ENCODE peak calls at places on chromosomes 16 and 17, in ten cellular contexts. E is osteocyte, F is Calu3, R is neural crest cell, S is glutamatergic neuron, M is transverse colon, U is fibroblast of mammary gland, D is Peyer's patch, H is natural killer cell, K is foreskin fibroblast. L is an unnamed sample.
A peak's percentile ranks its signal among the peaks of the same experiment; 100 is the strongest.

GRCh38 chr17:74677558-74678466 is 34.9 kb downstream of the CD300LF start:
- DNase-seq in D (no peak), K (peak; percentile 14), E (no peak), U (peak; percentile 27), S (peak; percentile 62), M (no peak), H (no peak), F (no peak), R (no peak), L (no peak)

GRCh38 chr17:13030459-13031305 is 12.9 kb upstream of the ELAC2 start:
- DNase-seq in R (peak; percentile 69), K (peak; percentile 81), U (peak; percentile 65), S (peak; percentile 38), M (peak; percentile 15), H (peak; percentile 25), E (no peak), F (peak; percentile 36), D (peak; percentile 72), L (no peak)

GRCh38 chr17:77531002-77531401 is 390.2 kb downstream of the SEC14L1 start:
- DNase-seq in E (no peak), D (no peak), H (no peak), R (no peak), F (no peak), M (no peak), S (no peak), U (no peak), K (no peak), L (no peak)

GRCh38 chr16:57539072-57539796 is 2.9 kb upstream of the CCDC102A start:
- DNase-seq in E (no peak), H (no peak), F (no peak), U (peak; percentile 5), K (no peak), R (no peak), M (no peak), D (no peak), S (no peak), L (no peak)

GRCh38 chr17:60416368-60416925 is 5.8 kb upstream of the CHCT1 start:
- DNase-seq in H (no peak), D (no peak), S (no peak), K (no peak), R (no peak), E (no peak), F (no peak), M (no peak), U (no peak), L (no peak)

GRCh38 chr16:10255728-10256127 is 73.5 kb upstream of the GRIN2A start:
- DNase-seq in F (no peak), D (no peak), R (no peak), U (no peak), K (no peak), M (no peak), E (no peak), H (no peak), S (no peak), L (no peak)

GRCh38 chr17:80254396-80255241 is 6.0 kb upstream of the RNF213 start:
- DNase-seq in D (peak; percentile 70), S (no peak), R (no peak), E (no peak), K (peak; percentile 92), F (peak; percentile 67), U (peak; percentile 88), M (peak; percentile 70), H (no peak), L (peak; percentile 73)

GRCh38 chr16:64866026-64866425 is 255.8 kb downstream of the CDH11 start:
- DNase-seq in M (no peak), D (no peak), U (no peak), R (no peak), F (no peak), S (no peak), H (no peak), E (no peak), K (no peak), L (no peak)

GRCh38 chr17:9842057-9842758 is 16.5 kb downstream of the GLP2R start:
- DNase-seq in R (no peak), U (peak; percentile 80), M (peak; percentile 52), F (no peak), E (no peak), K (peak; percentile 2), D (peak; percentile 54), H (no peak), S (no peak), L (no peak)

GRCh38 chr17:57940217-57940616 is 15.0 kb downstream of the CUEDC1 start:
- DNase-seq in D (no peak), H (no peak), K (no peak), R (no peak), S (no peak), M (no peak), E (no peak), F (no peak), U (no peak), L (no peak)

GRCh38 chr16:19879241-19879792 is 5.3 kb downstream of the GPRC5B start:
- DNase-seq in U (no peak), K (no peak), F (peak; percentile 35), H (no peak), M (no peak), R (no peak), S (peak; percentile 65), E (no peak), D (no peak), L (peak; percentile 11)

GRCh38 chr17:75819723-75820410 is 24.3 kb downstream of the UNC13D start:
- DNase-seq in D (no peak), F (no peak), M (no peak), E (no peak), H (no peak), S (no peak), R (no peak), K (no peak), U (no peak), L (no peak)

GRCh38 chr17:75820411-75821080 is 23.7 kb downstream of the UNC13D start:
- DNase-seq in S (no peak), K (no peak), D (no peak), F (no peak), M (no peak), H (no peak), E (no peak), R (no peak), U (no peak), L (no peak)

GRCh38 chr17:75818326-75818885 is 25.8 kb downstream of the UNC13D start:
- DNase-seq in S (no peak), M (no peak), U (no peak), R (no peak), E (no peak), F (no peak), K (no peak), H (no peak), D (no peak), L (no peak)

GRCh38 chr17:75817571-75817970 is 26.6 kb downstream of the UNC13D start:
- DNase-seq in K (no peak), D (no peak), E (no peak), H (no peak), U (no peak), R (no peak), M (no peak), S (no peak), F (no peak), L (no peak)

DNA sequence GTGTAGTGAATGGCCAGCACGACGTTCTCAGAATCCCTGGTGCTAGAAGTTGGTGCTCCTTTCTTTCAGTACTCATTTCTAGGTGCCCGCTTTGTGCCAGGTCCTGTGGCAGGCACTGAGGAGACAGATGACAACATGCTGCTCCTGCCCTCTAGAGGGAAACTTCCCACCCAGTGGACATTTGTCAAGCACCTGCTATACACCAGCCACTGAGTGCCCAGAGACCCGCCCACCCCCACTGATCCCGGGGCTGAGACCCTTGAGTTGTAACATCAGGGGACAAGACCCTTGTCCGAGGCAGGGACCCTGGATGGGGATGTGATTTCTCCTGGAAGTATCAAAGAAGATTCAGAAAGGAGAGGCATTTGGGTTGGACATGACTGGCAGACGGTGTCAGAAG is 25.1 kb downstream of the UNC13D start:
- DNase-seq in F (no peak), K (no peak), M (no peak), E (no peak), R (no peak), U (no peak), S (no peak), D (no peak), H (no peak), L (no peak)
- TF ChIP-seq CTCF in F (no peak), K (no peak), M (no peak), E (no peak), R (no peak), U (no peak), S (no peak), D (no peak), H (no peak), L (no peak)

DNA sequence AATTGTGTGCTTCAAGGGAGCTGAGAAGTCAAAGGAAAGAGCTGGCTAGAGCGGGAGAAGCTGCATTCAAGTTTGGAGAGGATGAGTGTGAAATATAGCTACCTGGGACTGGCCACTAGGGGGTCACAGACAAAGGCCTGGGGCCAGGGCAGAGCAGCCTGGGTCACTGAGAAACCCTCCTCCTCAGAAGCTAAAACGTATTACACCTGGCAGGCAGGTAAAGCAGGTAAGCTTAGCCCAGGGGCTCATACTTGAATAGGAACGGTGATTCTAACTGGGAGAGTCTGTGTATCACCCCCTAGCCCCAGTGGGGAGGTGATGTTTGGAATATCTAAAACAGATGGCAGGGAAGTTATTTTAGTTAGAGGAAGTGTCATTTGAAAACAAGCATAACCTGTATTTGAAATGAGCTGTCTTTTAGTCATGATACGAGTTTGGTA is 6.8 kb downstream of the KRT37 start:
- DNase-seq in E (no peak), U (no peak), S (no peak), F (peak; percentile 72), H (no peak), M (no peak), D (no peak), R (no peak), K (peak; percentile 29), L (peak; percentile 65)
- TF ChIP-seq CTCF in E (peak; percentile 20), U (peak; percentile 33), S (peak; percentile 17), F (peak; percentile 91), H (peak; percentile 15), M (no peak), D (peak; percentile 35), R (peak; percentile 66), K (peak; percentile 15), L (peak; percentile 71)

GRCh38 chr16:61814716-61815347 is 221.4 kb downstream of the CDH8 start:
- DNase-seq in S (no peak), F (no peak), H (no peak), R (no peak), U (no peak), K (no peak), D (no peak), E (no peak), M (no peak), L (no peak)
- TF ChIP-seq CTCF in S (no peak), F (no peak), H (no peak), R (no peak), U (no peak), K (no peak), D (no peak), E (no peak), M (no peak), L (no peak)

DNA sequence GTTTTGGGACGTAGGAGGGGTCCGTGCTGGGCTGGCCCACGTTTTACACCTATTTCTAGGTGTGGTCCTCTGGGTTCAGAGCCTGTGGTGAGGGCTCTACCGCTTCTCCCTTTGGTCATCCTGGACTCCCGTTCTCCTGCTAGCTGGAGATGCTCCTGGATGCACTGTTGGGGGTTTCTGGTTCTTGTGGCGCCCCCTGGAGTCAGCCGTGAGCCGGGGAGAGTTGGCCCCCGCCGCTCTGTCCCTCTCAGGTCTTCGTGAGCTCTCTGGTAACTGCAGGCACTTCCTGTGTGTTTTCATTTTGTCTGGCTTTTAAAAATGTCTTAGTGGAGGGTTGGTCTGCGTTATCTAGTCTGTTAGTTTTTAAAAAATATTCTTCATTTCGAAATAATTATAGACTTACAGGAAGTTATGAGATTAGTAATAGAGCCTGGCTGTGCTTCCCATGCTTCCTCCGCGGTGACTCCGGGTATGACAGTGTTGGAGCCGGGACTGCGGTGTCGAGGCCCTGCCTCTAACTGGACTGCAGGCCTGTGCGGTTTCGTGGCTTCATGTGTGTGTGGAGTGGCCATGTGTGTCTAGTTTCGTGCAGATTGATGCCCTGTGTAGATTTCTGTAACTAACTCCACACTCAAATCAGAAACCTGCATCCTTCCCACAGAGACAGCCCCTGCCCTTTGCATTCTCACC is 78.0 kb upstream of the ZNF750 start:
- DNase-seq in H (no peak), R (peak; percentile 19), K (peak; percentile 27), S (no peak), U (no peak), M (no peak), E (no peak), D (no peak), F (peak; percentile 12), L (no peak)
- TF ChIP-seq CTCF in H (peak; percentile 24), R (peak; percentile 45), K (peak; percentile 41), S (no peak), U (peak; percentile 32), M (no peak), E (peak; percentile 41), D (peak; percentile 20), F (no peak), L (peak; percentile 53)

L was measured in Caco-2.